ENCODE peak calls at places on chromosomes 13 and 19, in four cellular contexts. X, C, Z and A are unnamed samples.

GRCh38 chr13:52411629-52412028 is 5.7 kb upstream of the THSD1 start:
- DNase-seq in X (no peak), C (no peak), Z (no peak), A (no peak)

GRCh38 chr19:5839312-5840017 is at the start of gene FUT6:
- DNase-seq in Z (no peak), C (peak), X (peak), A (no peak)

GRCh38 chr13:100274942-100275506 is 186.1 kb downstream of the PCCA start:
- DNase-seq in Z (peak), C (no peak), X (peak), A (no peak)

GRCh38 chr19:55579766-55580621 is 654 bp downstream of the ZNF579 start:
- DNase-seq in C (peak), Z (peak), X (peak), A (peak)

GRCh38 chr13:27481766-27482165 is 31.4 kb upstream of the MTIF3 start:
- DNase-seq in Z (peak), C (peak), X (peak), A (peak)

GRCh38 chr13:75308222-75308621 is 173.7 kb downstream of the TBC1D4 start:
- DNase-seq in X (no peak), Z (no peak), C (no peak), A (no peak)

GRCh38 chr13:39918837-39919236 is 263.4 kb downstream of the COG6 start:
- DNase-seq in Z (no peak), C (no peak), X (no peak), A (no peak)

GRCh38 chr13:97261254-97262015 is 39.3 kb downstream of the MBNL2 start:
- DNase-seq in Z (no peak), C (no peak), X (no peak), A (no peak)

GRCh38 chr13:41751277-41751676 is 209.6 kb downstream of the VWA8 start:
- DNase-seq in X (no peak), Z (peak), C (no peak), A (no peak)

GRCh38 chr19:14443632-14444216 is 10.6 kb downstream of the PKN1 start:
- DNase-seq in X (no peak), Z (no peak), C (no peak), A (no peak)

GRCh38 chr13:28574617-28575142 is 79.8 kb upstream of the FLT1 start:
- DNase-seq in Z (peak), X (peak), C (no peak), A (no peak)

GRCh38 chr13:85093808-85094207 is 705.4 kb downstream of the SLITRK6 start:
- DNase-seq in C (no peak), Z (no peak), X (no peak), A (no peak)

GRCh38 chr13:75307370-75307984 is 174.5 kb downstream of the TBC1D4 start:
- DNase-seq in Z (no peak), X (no peak), C (no peak), A (no peak)

GRCh38 chr13:80499536-80500280 is 158.8 kb upstream of the SPRY2 start:
- DNase-seq in C (no peak), X (no peak), Z (no peak), A (no peak)

GRCh38 chr19:56839665-56840451 is 668 bp downstream of the PEG3 start:
- DNase-seq in C (peak), Z (no peak), X (peak), A (no peak)

GRCh38 chr19:47156861-47157454 is 26.3 kb downstream of the SAE1 start:
- DNase-seq in C (no peak), X (no peak), Z (no peak), A (no peak)

GRCh38 chr19:37654525-37654832 is 786 bp downstream of the ZFP30 start:
- DNase-seq in C (no peak), Z (no peak), X (no peak), A (no peak)

GRCh38 chr19:16042533-16043085 is 33.7 kb upstream of the TPM4 start:
- DNase-seq in Z (no peak), X (no peak), C (peak), A (no peak)

GRCh38 chr13:47330031-47330430 is 433.2 kb upstream of the HTR2A start:
- DNase-seq in Z (no peak), X (no peak), C (no peak), A (no peak)

GRCh38 chr13:79723462-79724116 is 242.6 kb downstream of the NDFIP2 start:
- DNase-seq in Z (no peak), X (peak), C (no peak), A (no peak)

GRCh38 chr19:5406816-5407215 is 48.4 kb upstream of the ZNRF4 start:
- DNase-seq in X (no peak), C (no peak), Z (no peak), A (no peak)

GRCh38 chr13:25901460-25902376 is 150.1 kb downstream of the SHISA2 start:
- DNase-seq in Z (no peak), X (peak), C (peak), A (no peak)

GRCh38 chr19:1357695-1358094 is 26.0 kb upstream of the NDUFS7 start:
- DNase-seq in C (no peak), X (no peak), Z (no peak), A (no peak)

DNA sequence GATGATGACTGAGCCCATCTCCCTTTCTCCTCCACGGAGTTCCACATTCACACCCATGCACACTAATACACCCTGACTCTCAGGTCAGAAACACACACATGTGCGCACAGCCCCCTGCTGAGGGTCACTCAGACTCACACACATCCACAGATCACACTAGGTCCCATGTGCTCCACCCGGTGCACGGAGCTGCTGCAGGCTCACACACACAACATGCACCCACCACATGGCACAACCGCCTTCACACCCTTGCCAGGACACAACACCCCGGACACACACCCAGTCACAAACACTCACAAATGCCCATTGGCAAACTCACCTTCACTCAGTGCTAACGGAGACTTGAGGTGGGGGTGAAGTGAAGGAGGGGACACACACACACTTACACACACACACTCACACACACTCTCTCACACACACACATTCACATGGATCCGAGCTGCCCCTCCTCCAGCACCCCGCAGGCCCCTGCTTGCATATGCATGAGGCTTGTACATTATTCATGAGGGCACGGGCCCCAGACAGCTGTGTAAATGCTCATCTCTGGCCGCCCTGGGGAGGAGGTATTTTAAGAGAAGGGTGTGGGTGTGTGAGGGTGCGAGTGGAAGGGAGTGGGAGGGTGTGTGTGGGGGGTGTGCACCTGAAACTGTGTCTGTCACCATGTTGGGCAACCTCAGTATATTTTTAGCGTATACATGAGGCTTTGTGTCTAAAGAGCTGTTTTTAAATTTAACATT is 2.2 kb downstream of the NCAN start:
- DNase-seq in X (no peak), Z (no peak), C (no peak), A (peak)
- TF ChIP-seq FOXJ3 in X (no peak), Z (no peak), C (no peak), A (no peak)

GRCh38 chr13:71087432-71087831 is 779.6 kb downstream of the DACH1 start:
- DNase-seq in Z (no peak), C (no peak), X (no peak), A (no peak)

GRCh38 chr13:71089105-71089504 is 777.9 kb downstream of the DACH1 start:
- DNase-seq in C (no peak), X (no peak), Z (no peak), A (no peak)

DNA sequence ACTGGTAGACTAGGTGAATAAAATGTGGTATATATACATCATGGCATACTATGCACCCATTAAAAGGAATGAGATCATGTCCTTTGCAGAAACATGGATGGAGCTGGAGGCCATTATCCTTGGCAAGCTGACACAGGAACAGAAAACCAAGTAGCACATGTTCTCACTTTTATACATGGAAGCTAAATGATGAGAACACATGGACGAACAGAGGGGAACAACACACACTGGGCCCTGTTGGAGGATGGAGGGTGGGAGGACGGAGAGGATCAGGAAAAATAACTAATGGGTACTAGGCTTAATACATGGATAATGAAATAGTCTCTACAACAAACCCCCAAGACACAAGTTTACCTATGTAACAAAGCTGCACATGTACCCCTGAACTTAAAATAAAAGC is 780.0 kb downstream of the DACH1 start:
- DNase-seq in C (no peak), X (no peak), Z (no peak), A (no peak)
- TF ChIP-seq FOXJ3 in C (no peak), X (no peak), Z (no peak), A (no peak)

GRCh38 chr19:54201980-54202379 is 1.3 kb downstream of the RPS9 start:
- DNase-seq in C (no peak), Z (no peak), X (no peak), A (no peak)
- TF ChIP-seq FOXJ3 in C (no peak), Z (no peak), X (no peak), A (no peak)

DNA sequence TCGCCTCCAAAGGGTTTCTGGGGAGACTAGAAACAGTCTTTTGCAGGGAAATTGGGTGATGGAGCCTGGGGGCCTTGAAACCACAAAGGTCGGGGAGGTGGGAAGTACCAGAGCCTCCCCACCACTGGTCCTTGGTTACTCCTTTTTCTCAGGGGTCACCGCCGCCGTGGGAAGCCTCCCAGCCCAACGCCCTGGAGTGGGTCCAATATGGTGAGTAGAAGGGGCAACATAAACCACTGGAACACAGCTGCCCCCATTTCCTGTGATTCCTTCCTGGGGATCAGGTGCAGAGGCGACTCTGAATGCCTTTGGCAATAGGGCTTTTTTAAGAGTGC is 5.8 kb downstream of the PGLYRP1 start:
- DNase-seq in C (no peak), Z (no peak), X (no peak), A (no peak)
- TF ChIP-seq FOXJ3 in C (no peak), Z (no peak), X (no peak), A (no peak)

GRCh38 chr13:22009937-22010336 is 339.1 kb downstream of the FGF9 start:
- DNase-seq in X (no peak), Z (no peak), C (no peak), A (no peak)

GRCh38 chr13:22014469-22014868 is 343.6 kb downstream of the FGF9 start:
- DNase-seq in C (no peak), Z (no peak), X (no peak), A (no peak)

GRCh38 chr13:22012676-22013075 is 341.8 kb downstream of the FGF9 start:
- DNase-seq in Z (no peak), X (no peak), C (no peak), A (no peak)

GRCh38 chr13:22009500-22009899 is 338.6 kb downstream of the FGF9 start:
- DNase-seq in Z (no peak), X (no peak), C (no peak), A (no peak)
- TF ChIP-seq FOXJ3 in Z (no peak), X (no peak), C (no peak), A (no peak)

GRCh38 chr13:48827709-48828108 is 148.0 kb upstream of the FNDC3A start:
- DNase-seq in X (no peak), C (no peak), Z (no peak), A (no peak)

GRCh38 chr13:48831248-48831647 is 144.5 kb upstream of the FNDC3A start:
- DNase-seq in X (no peak), Z (no peak), C (no peak), A (no peak)

GRCh38 chr13:48826039-48826438 is 149.7 kb upstream of the FNDC3A start:
- DNase-seq in Z (no peak), X (no peak), C (no peak), A (peak)

GRCh38 chr13:48829536-48829935 is 146.2 kb upstream of the FNDC3A start:
- DNase-seq in Z (no peak), C (no peak), X (no peak), A (no peak)

GRCh38 chr13:48828962-48829405 is 146.7 kb upstream of the FNDC3A start:
- DNase-seq in C (peak), Z (no peak), X (no peak), A (no peak)
- TF ChIP-seq FOXJ3 in C (no peak), Z (no peak), X (no peak), A (no peak)

GRCh38 chr13:114164027-114164426 is 15.0 kb upstream of the CFAP97D2 start:
- DNase-seq in C (no peak), X (no peak), Z (no peak), A (no peak)

GRCh38 chr13:114164681-114165429 is 14.2 kb upstream of the CFAP97D2 start:
- DNase-seq in Z (no peak), X (no peak), C (no peak), A (no peak)

GRCh38 chr13:114161028-114161556 is 18.0 kb upstream of the CFAP97D2 start:
- DNase-seq in X (no peak), C (no peak), Z (no peak), A (no peak)

GRCh38 chr13:114161644-114162532 is 17.2 kb upstream of the CFAP97D2 start:
- DNase-seq in X (peak), Z (no peak), C (no peak), A (no peak)

GRCh38 chr13:114162533-114162922 is 16.5 kb upstream of the CFAP97D2 start:
- DNase-seq in Z (no peak), C (no peak), X (no peak), A (no peak)
- TF ChIP-seq FOXJ3 in Z (no peak), C (no peak), X (no peak), A (no peak)

GRCh38 chr19:12969292-12969988 is at the start of gene DAND5:
- DNase-seq in Z (peak), C (peak), X (no peak), A (no peak)
- TF ChIP-seq FOXJ3 in Z (no peak), C (peak), X (no peak), A (no peak)

DNA sequence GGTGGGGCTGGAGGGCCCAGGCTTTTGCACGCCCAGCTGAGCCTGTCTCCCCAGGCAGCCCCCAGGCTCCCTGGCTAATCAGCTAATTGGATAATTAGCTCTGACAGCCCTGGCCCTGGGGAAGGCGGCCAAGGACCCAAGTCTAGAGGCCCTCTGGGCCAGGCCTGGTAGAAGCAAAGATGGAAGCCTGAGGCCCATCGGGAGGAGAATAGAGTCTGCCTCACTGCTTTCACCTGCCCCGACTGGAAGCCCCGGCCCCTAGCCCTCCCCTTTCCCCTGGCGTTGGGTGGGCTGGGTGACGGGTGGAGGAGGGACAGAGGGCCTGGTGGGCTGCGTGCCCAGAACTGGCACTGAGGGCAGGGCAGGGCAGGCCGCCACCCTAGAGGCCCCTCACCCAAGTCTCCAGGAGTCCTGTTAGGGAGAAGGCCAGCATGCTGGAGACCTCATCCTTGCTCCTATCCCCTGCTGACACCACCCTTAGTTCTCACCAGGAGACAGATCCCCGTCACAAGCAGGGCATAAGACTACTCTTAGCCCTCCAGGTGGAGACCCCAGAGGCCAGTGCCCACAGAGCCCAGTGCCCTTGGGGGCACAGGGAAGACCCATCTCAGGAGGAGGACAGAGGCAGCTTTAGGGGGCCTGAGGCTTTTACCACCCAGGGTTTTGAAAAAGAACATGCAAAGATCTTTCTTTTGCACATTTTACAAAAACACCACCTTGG is 12.0 kb downstream of the LYL1 start:
- DNase-seq in Z (no peak), X (no peak), C (peak), A (no peak)
- TF ChIP-seq FOXJ3 in Z (no peak), X (no peak), C (no peak), A (no peak)

DNA sequence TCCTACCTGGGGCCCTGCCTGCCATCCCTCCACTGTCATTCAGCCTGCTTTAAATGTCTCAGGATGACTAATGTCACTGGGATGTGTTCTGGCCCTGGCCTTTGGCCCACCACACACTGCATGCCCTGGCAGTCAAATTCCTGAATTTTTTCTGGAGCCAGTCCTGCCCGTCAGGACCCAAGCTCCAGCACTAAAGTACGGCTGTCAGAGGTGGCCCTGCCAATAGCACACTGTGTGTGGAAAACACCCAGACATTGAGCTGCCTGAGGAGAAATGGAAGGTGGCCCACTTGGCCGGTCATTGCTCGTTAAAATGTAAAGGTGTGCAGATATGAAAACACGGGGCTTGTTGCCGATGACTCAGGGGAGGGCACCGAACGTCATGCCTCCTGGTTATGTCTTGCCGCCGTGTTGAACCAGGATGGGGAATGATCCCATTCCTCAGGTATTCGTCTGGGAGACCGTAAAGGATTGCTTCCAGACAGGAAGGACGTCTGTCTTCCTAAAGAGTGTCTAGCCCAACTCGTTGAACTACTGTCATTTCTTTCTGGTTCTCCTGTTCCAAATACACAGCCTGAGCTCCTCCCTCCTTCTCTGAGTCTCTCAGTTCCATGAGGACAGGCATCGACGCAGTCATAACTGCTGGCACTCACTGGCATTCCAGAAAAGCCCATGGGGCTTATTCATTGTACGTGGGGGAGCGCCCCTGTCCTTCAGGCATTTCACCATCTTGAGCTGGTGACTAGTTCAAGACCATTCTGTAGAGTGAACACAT is 40.6 kb downstream of the COL4A2 start:
- DNase-seq in X (peak), C (no peak), Z (no peak), A (no peak)
- TF ChIP-seq FOXJ3 in X (no peak), C (no peak), Z (no peak), A (no peak)